ENCODE peak calls at places on chromosomes 13 and 19, in nine cellular contexts. P is fibroblast of pulmonary artery, M is fibroblast of mammary gland, V is progenitor cell of endocrine pancreas, U is right lobe of liver, X is IMR-90, R is lower leg skin, O is fibroblast of lung, N is kidney epithelial cell. L is an unnamed sample.

GRCh38 chr19:56622374-56622773 is 20.6 kb upstream of the SMIM17 start:
- DNase-seq in U (no peak), N (no peak), X (no peak), R (no peak), V (no peak), M (no peak), P (no peak), O (no peak), L (no peak)

GRCh38 chr13:110627351-110627750 is 12.0 kb downstream of the NAXD start:
- DNase-seq in M (no peak), V (no peak), N (no peak), P (no peak), X (no peak), U (no peak), O (no peak), R (no peak), L (no peak)

GRCh38 chr13:100399455-100399854 is 189.1 kb downstream of the GGACT start:
- DNase-seq in R (no peak), X (no peak), U (no peak), N (no peak), M (no peak), O (no peak), P (no peak), V (no peak), L (no peak)

GRCh38 chr13:105969761-105970160 is 565.7 kb downstream of the EFNB2 start:
- DNase-seq in U (no peak), M (no peak), V (no peak), R (no peak), P (peak; percentile 3), X (no peak), O (no peak), N (peak; percentile 81), L (no peak)

GRCh38 chr19:51779703-51780102 is 15.3 kb upstream of the FPR3 start:
- DNase-seq in X (no peak), O (no peak), V (no peak), U (no peak), R (no peak), M (no peak), N (no peak), P (no peak), L (no peak)

GRCh38 chr13:44815507-44816074 is 173.7 kb downstream of the NUFIP1 start:
- DNase-seq in P (peak; percentile 98), N (peak; percentile 97), R (no peak), O (peak; percentile 92), M (peak; percentile 93), U (no peak), X (peak; percentile 98), V (no peak), L (no peak)

GRCh38 chr13:49060698-49061387 is 85.1 kb downstream of the FNDC3A start:
- DNase-seq in O (peak; percentile 27), X (peak; percentile 20), P (peak; percentile 63), U (no peak), V (no peak), M (peak; percentile 51), R (no peak), N (no peak), L (no peak)

GRCh38 chr13:42272115-42272756 is at the start of gene AKAP11:
- DNase-seq in V (peak; percentile 48), P (peak; percentile 49), M (peak; percentile 46), R (peak; percentile 86), O (peak; percentile 60), U (peak; percentile 58), X (peak; percentile 28), N (no peak), L (peak; percentile 76)

GRCh38 chr13:46529509-46529908 is 23.5 kb upstream of the LRCH1 start:
- DNase-seq in R (no peak), N (no peak), P (no peak), U (no peak), X (no peak), V (no peak), M (no peak), O (no peak), L (no peak)

GRCh38 chr13:91647361-91647970 is 249.0 kb downstream of the GPC5 start:
- DNase-seq in M (no peak), N (no peak), X (peak; percentile 12), P (peak; percentile 7), V (peak; percentile 10), O (peak; percentile 81), R (no peak), U (no peak), L (no peak)
- TF ChIP-seq CTCF in M (peak; percentile 16), N (peak; percentile 37), X (no peak), P (peak; percentile 40), V (peak; percentile 58), O (peak; percentile 50), R (no peak), U (peak; percentile 38), L (peak; percentile 72)

DNA sequence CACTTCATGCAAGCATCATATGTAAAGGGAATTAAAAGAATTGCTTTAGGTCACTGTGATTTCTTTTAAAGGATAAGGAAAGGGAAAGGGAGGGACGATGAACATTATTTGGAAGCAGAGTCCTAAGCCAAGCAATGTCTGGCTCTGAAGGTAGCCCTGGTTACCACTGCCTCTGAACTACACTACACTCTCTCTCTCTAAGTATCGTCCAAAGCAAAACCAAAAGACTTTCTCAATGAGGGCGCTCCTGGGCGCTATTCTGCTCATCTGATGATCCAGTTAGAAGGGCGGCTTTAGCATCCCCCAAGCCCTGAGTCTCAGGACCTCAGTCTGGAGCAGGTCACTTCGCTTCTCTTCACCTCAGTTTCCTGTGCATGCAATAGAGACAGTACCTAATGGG is 26.2 kb downstream of the FOXO1 start:
- DNase-seq in X (no peak), O (no peak), R (no peak), U (no peak), M (no peak), V (no peak), P (no peak), N (no peak), L (no peak)
- TF ChIP-seq CTCF in X (no peak), O (no peak), R (no peak), U (no peak), M (no peak), V (no peak), P (no peak), N (no peak), L (no peak)

GRCh38 chr13:20192470-20193141 is at the start of gene GJB2:
- DNase-seq in R (peak; percentile 84), X (no peak), V (no peak), P (no peak), U (peak; percentile 74), M (peak; percentile 18), N (no peak), O (no peak), L (no peak)
- TF ChIP-seq CTCF in R (no peak), X (no peak), V (no peak), P (no peak), U (no peak), M (no peak), N (no peak), O (no peak), L (no peak)

GRCh38 chr19:38122402-38123093 is 101.5 kb downstream of the DPF1 start:
- DNase-seq in M (no peak), U (no peak), V (no peak), X (no peak), N (no peak), O (no peak), P (no peak), R (no peak), L (no peak)
- TF ChIP-seq CTCF in M (no peak), U (no peak), V (no peak), X (no peak), N (no peak), O (no peak), P (no peak), R (no peak), L (no peak)